ENCODE peak calls at places on chromosomes 7 and 10, in six cellular contexts. S, R, P, U, X and Q are unnamed samples.

GRCh38 chr10:97707134-97707861 is 6.2 kb upstream of the MARVELD1 start:
- DNase-seq in X (no peak), P (no peak), R (no peak), S (no peak), U (no peak), Q (no peak)

GRCh38 chr7:44893710-44894135 is 8.4 kb upstream of the PURB start:
- DNase-seq in S (no peak), P (no peak), X (no peak), R (no peak), U (no peak), Q (no peak)

GRCh38 chr7:98315318-98315993 is 34.0 kb downstream of the BRI3 start:
- DNase-seq in R (no peak), S (no peak), X (no peak), U (no peak), P (no peak), Q (no peak)

GRCh38 chr10:86940677-86941076 is 16.7 kb downstream of the MMRN2 start:
- DNase-seq in X (no peak), R (no peak), P (no peak), S (no peak), U (no peak), Q (no peak)

GRCh38 chr10:89114846-89115625 is 92.1 kb downstream of the CH25H start:
- DNase-seq in U (no peak), R (no peak), S (no peak), P (no peak), X (no peak), Q (no peak)

GRCh38 chr10:100341953-100342626 is 4.9 kb upstream of the SCD start:
- DNase-seq in S (peak), R (no peak), U (peak), P (no peak), X (peak), Q (no peak)

GRCh38 chr10:4981722-4982471 is 18.7 kb downstream of the AKR1C1 start:
- DNase-seq in P (peak), R (no peak), U (peak), X (no peak), S (no peak), Q (peak)

GRCh38 chr10:80660736-80661135 is 123.0 kb downstream of the SH2D4B start:
- DNase-seq in U (no peak), X (no peak), P (no peak), S (no peak), R (no peak), Q (no peak)

GRCh38 chr7:9835204-9835603 is 1138.5 kb upstream of the PHF14 start:
- DNase-seq in S (no peak), P (no peak), R (no peak), X (no peak), U (no peak), Q (no peak)

GRCh38 chr10:89301721-89302445 is at the start of gene IFIT2:
- DNase-seq in P (no peak), X (no peak), R (peak), U (peak), S (no peak), Q (no peak)

GRCh38 chr7:33050425-33051318 is 11.9 kb downstream of the NT5C3A start:
- DNase-seq in R (peak), S (no peak), P (no peak), U (peak), X (no peak), Q (no peak)

GRCh38 chr7:88522771-88523316 is 216.2 kb upstream of the STEAP4 start:
- DNase-seq in S (no peak), R (no peak), P (no peak), U (no peak), X (peak), Q (no peak)

GRCh38 chr7:6252310-6252709 is 20.1 kb downstream of the CYTH3 start:
- DNase-seq in U (peak), X (no peak), S (no peak), P (no peak), R (no peak), Q (no peak)

GRCh38 chr7:77226357-77226839 is 26.8 kb upstream of the FGL2 start:
- DNase-seq in P (no peak), X (no peak), U (no peak), R (no peak), S (no peak), Q (no peak)

GRCh38 chr7:47948096-47948790 is at the start of gene PKD1L1:
- DNase-seq in S (no peak), U (peak), R (no peak), X (peak), P (no peak), Q (no peak)

GRCh38 chr10:13366891-13367290 is 18.8 kb upstream of the SEPHS1 start:
- DNase-seq in S (no peak), P (no peak), R (no peak), X (no peak), U (no peak), Q (no peak)

GRCh38 chr10:68052463-68052862 is 22.6 kb downstream of the HERC4 start:
- DNase-seq in X (no peak), S (no peak), R (no peak), P (no peak), U (no peak), Q (no peak)

GRCh38 chr10:1097436-1097835 is 41.3 kb downstream of the WDR37 start:
- DNase-seq in P (no peak), X (no peak), U (no peak), S (no peak), R (no peak), Q (no peak)

GRCh38 chr10:60473557-60473956 is 83.9 kb upstream of the ANK3 start:
- DNase-seq in S (no peak), X (no peak), R (no peak), U (no peak), P (peak), Q (no peak)

GRCh38 chr7:45161842-45162241 is 4.3 kb downstream of the RAMP3 start:
- DNase-seq in X (no peak), U (no peak), S (no peak), P (no peak), R (no peak), Q (no peak)